ENCODE peak calls at places on chromosomes 12 and 14, in six cellular contexts. Y is transverse colon, T is AG10803, K is HCT116, A is brain microvascular endothelial cell, X is mesenchymal stem cell. Q is an unnamed sample.

GRCh38 chr12:7835766-7836165 is 36.9 kb downstream of the SLC2A14 start:
- DNase-seq in T (no peak), Y (no peak), X (no peak), A (no peak), K (no peak), Q (no peak)

GRCh38 chr14:104210548-104211195 is 72.3 kb downstream of the KIF26A start:
- DNase-seq in T (no peak), X (no peak), A (no peak), Y (no peak), K (no peak), Q (no peak)

GRCh38 chr14:87250992-87251391 is 742.0 kb downstream of the GALC start:
- DNase-seq in Y (no peak), A (no peak), T (no peak), X (no peak), K (no peak), Q (no peak)

GRCh38 chr12:115598827-115599226 is 678.7 kb downstream of the MED13L start:
- DNase-seq in X (no peak), T (peak; percentile 29), A (no peak), K (no peak), Y (peak; percentile 17), Q (no peak)

GRCh38 chr12:14952295-14952995 is 9.0 kb downstream of the ARHGDIB start:
- DNase-seq in T (peak; percentile 93), K (peak; percentile 48), X (peak; percentile 99), A (peak; percentile 97), Y (peak; percentile 26), Q (peak; percentile 87)

GRCh38 chr14:103057372-103058208 is at the start of gene CDC42BPB:
- DNase-seq in Y (peak; percentile 91), T (peak; percentile 92), A (peak; percentile 77), K (peak; percentile 74), X (peak; percentile 89), Q (peak; percentile 72)

GRCh38 chr14:68692916-68693771 is 99.7 kb downstream of the ZFP36L1 start:
- DNase-seq in K (no peak), X (peak; percentile 91), Y (no peak), T (peak; percentile 94), A (peak; percentile 48), Q (peak; percentile 76)

GRCh38 chr12:14239350-14239934 is 126.0 kb upstream of the ATF7IP start:
- DNase-seq in Y (no peak), T (peak; percentile 71), X (peak; percentile 86), A (peak; percentile 31), K (no peak), Q (peak; percentile 9)

GRCh38 chr12:84911331-84912190 is 1.0 kb downstream of the SLC6A15 start:
- DNase-seq in T (peak; percentile 63), K (no peak), Y (peak; percentile 22), X (peak; percentile 92), A (peak; percentile 89), Q (no peak)

GRCh38 chr14:60093088-60093487 is 1.4 kb downstream of the PCNX4 start:
- DNase-seq in X (peak; percentile 38), Y (no peak), A (no peak), T (peak; percentile 23), K (no peak), Q (no peak)

GRCh38 chr12:29208935-29209701 is 60.0 kb downstream of the FAR2 start:
- DNase-seq in K (no peak), X (no peak), T (no peak), A (no peak), Y (no peak), Q (no peak)

GRCh38 chr12:81386101-81386500 is 308.2 kb downstream of the ACSS3 start:
- DNase-seq in K (no peak), A (no peak), Y (no peak), X (no peak), T (no peak), Q (no peak)

GRCh38 chr12:753401-754237 is 1.2 kb downstream of the WNK1 start:
- DNase-seq in K (no peak), Y (peak; percentile 63), A (no peak), X (peak; percentile 44), T (no peak), Q (no peak)

GRCh38 chr14:59206892-59207291 is 18.4 kb downstream of the DAAM1 start:
- DNase-seq in Y (no peak), T (no peak), K (no peak), A (no peak), X (no peak), Q (no peak)

GRCh38 chr14:50839048-50839447 is 8.1 kb upstream of the NIN start:
- DNase-seq in T (no peak), Y (no peak), A (peak; percentile 27), X (no peak), K (no peak), Q (no peak)

GRCh38 chr12:96368687-96369086 is 31.6 kb downstream of the CDK17 start:
- DNase-seq in X (no peak), A (no peak), K (no peak), T (no peak), Y (no peak), Q (no peak)

GRCh38 chr12:59708059-59708458 is 112.2 kb downstream of the SLC16A7 start:
- DNase-seq in Y (no peak), A (peak; percentile 13), T (peak; percentile 56), X (peak; percentile 40), K (peak; percentile 1), Q (no peak)

GRCh38 chr12:102992297-102992696 is 34.8 kb downstream of the ASCL1 start:
- DNase-seq in Y (no peak), T (no peak), X (no peak), K (no peak), A (no peak), Q (no peak)

GRCh38 chr12:110846615-110847566 is at the start of gene CCDC63:
- DNase-seq in Y (peak; percentile 60), T (peak; percentile 26), A (peak; percentile 16), X (peak; percentile 52), K (peak; percentile 68), Q (peak; percentile 8)
- H3K4me3 ChIP-seq in Y (peak within 1 kb of the TSS; percentile 32), T (no peak within 1 kb of the TSS), A (peak within 1 kb of the TSS; percentile 17), X (peak within 1 kb of the TSS; percentile 40), K (peak within 1 kb of the TSS; percentile 62), Q (peak within 1 kb of the TSS; percentile 29)

GRCh38 chr12:50049254-50050118 is 7.9 kb upstream of the ASIC1 start:
- DNase-seq in T (no peak), K (no peak), Y (no peak), X (no peak), A (no peak), Q (no peak)

GRCh38 chr12:50052964-50053363 is 4.4 kb upstream of the ASIC1 start:
- DNase-seq in A (no peak), T (no peak), K (no peak), X (no peak), Y (no peak), Q (no peak)

GRCh38 chr12:50050119-50050385 is 7.3 kb upstream of the ASIC1 start:
- DNase-seq in X (no peak), A (no peak), K (no peak), T (no peak), Y (no peak), Q (no peak)

GRCh38 chr12:50052544-50052943 is 4.9 kb upstream of the ASIC1 start:
- DNase-seq in Y (no peak), K (no peak), X (no peak), T (no peak), A (no peak), Q (no peak)

GRCh38 chr12:50050410-50051280 is 6.8 kb upstream of the ASIC1 start:
- DNase-seq in T (peak; percentile 64), X (peak; percentile 69), A (no peak), Y (peak; percentile 57), K (no peak), Q (no peak)
- H3K4me3 ChIP-seq in T (peak overlapping the region; percentile 42), X (peak overlapping the region; percentile 64), A (peak overlapping the region; percentile 34), Y (peak overlapping the region; percentile 27), K (no peak overlapping the region), Q (peak overlapping the region; percentile 30)

GRCh38 chr14:72929316-72930080 is 3.2 kb downstream of the DCAF4 start:
- DNase-seq in T (no peak), A (no peak), X (no peak), K (no peak), Y (no peak), Q (no peak)

GRCh38 chr14:72928872-72929271 is 2.6 kb downstream of the DCAF4 start:
- DNase-seq in X (no peak), T (no peak), A (no peak), K (no peak), Y (no peak), Q (no peak)

GRCh38 chr14:72932893-72933292 is 6.6 kb downstream of the DCAF4 start:
- DNase-seq in Y (no peak), K (no peak), A (no peak), T (no peak), X (no peak), Q (no peak)
- H3K4me3 ChIP-seq in Y (no peak overlapping the region), K (no peak overlapping the region), A (no peak overlapping the region), T (no peak overlapping the region), X (no peak overlapping the region), Q (no peak overlapping the region)

GRCh38 chr12:89346741-89347324 is 5.5 kb downstream of the DUSP6 start:
- DNase-seq in T (peak; percentile 68), A (peak; percentile 68), X (peak; percentile 85), Y (no peak), K (peak; percentile 45), Q (no peak)

GRCh38 chr12:89345376-89345775 is 6.9 kb downstream of the DUSP6 start:
- DNase-seq in Y (no peak), K (no peak), A (no peak), T (no peak), X (no peak), Q (no peak)

GRCh38 chr12:89344862-89345202 is 7.5 kb downstream of the DUSP6 start:
- DNase-seq in X (no peak), T (no peak), Y (no peak), K (no peak), A (no peak), Q (no peak)

GRCh38 chr12:89347325-89347829 is 4.9 kb downstream of the DUSP6 start:
- DNase-seq in A (no peak), Y (no peak), X (no peak), K (no peak), T (no peak), Q (no peak)

GRCh38 chr12:89345830-89346740 is 6.2 kb downstream of the DUSP6 start:
- DNase-seq in K (peak; percentile 61), Y (peak; percentile 60), T (peak; percentile 59), X (peak; percentile 89), A (peak; percentile 73), Q (no peak)
- H3K4me3 ChIP-seq in K (no peak overlapping the region), Y (peak overlapping the region; percentile 2), T (no peak overlapping the region), X (peak overlapping the region; percentile 98), A (no peak overlapping the region), Q (no peak overlapping the region)

GRCh38 chr12:6772331-6772695 is at the start of gene LAG3:
- DNase-seq in X (no peak), Y (peak; percentile 38), K (no peak), A (no peak), T (no peak), Q (no peak)

GRCh38 chr12:6771091-6771495 is 1.2 kb upstream of the LAG3 start:
- DNase-seq in K (no peak), Y (no peak), A (no peak), X (peak; percentile 20), T (no peak), Q (no peak)

GRCh38 chr12:6772729-6773661 is 675 bp downstream of the LAG3 start:
- DNase-seq in T (no peak), K (no peak), Y (no peak), A (no peak), X (no peak), Q (no peak)

GRCh38 chr12:6770600-6770999 is 1.7 kb upstream of the LAG3 start:
- DNase-seq in X (no peak), Y (no peak), T (no peak), A (no peak), K (no peak), Q (no peak)

GRCh38 chr12:6771509-6772330 is 600 bp upstream of the LAG3 start:
- DNase-seq in X (no peak), T (no peak), K (no peak), Y (no peak), A (no peak), Q (no peak)
- H3K4me3 ChIP-seq in X (no peak overlapping the region), T (no peak overlapping the region), K (no peak overlapping the region), Y (peak overlapping the region; percentile 35), A (no peak overlapping the region), Q (no peak overlapping the region)